ENCODE peak calls at places on chromosomes 6 and 20, in four cellular contexts. T is neural crest cell, R is heart right ventricle, A is kidney. O is an unnamed sample.

GRCh38 chr6:108164537-108164814 is 1.3 kb upstream of the NR2E1 start:
- DNase-seq in T (no peak), R (no peak), A (no peak), O (no peak)

GRCh38 chr20:45098096-45098773 is 2.7 kb downstream of the KCNS1 start:
- DNase-seq in T (peak), R (peak), A (no peak), O (peak)

GRCh38 chr6:35782424-35782823 is 1.6 kb downstream of the CLPSL1 start:
- DNase-seq in T (no peak), R (no peak), A (no peak), O (no peak)

GRCh38 chr6:136037885-136038460 is 186.5 kb downstream of the PDE7B start:
- DNase-seq in T (no peak), R (peak), A (peak), O (no peak)

GRCh38 chr20:45843506-45843905 is 9.9 kb downstream of the SNX21 start:
- DNase-seq in T (no peak), R (no peak), A (peak), O (no peak)

GRCh38 chr6:130050230-130050629 is 31.8 kb downstream of the L3MBTL3 start:
- DNase-seq in T (no peak), R (no peak), A (no peak), O (no peak)

GRCh38 chr20:11394145-11394833 is 523.4 kb upstream of the BTBD3 start:
- DNase-seq in T (no peak), R (no peak), A (no peak), O (no peak)

GRCh38 chr20:4217349-4217761 is 202.0 kb upstream of the RNF24 start:
- DNase-seq in T (no peak), R (peak), A (no peak), O (no peak)

GRCh38 chr6:142844065-142844755 is 100.8 kb downstream of the HIVEP2 start:
- DNase-seq in T (no peak), R (no peak), A (no peak), O (no peak)

GRCh38 chr6:15987569-15987968 is 141.3 kb upstream of the MYLIP start:
- DNase-seq in T (peak), R (no peak), A (no peak), O (no peak)

GRCh38 chr6:125961117-125961516 is 4.5 kb downstream of the HINT3 start:
- DNase-seq in T (no peak), R (no peak), A (no peak), O (no peak)

GRCh38 chr6:33768644-33769120 is 20.2 kb downstream of the LEMD2 start:
- DNase-seq in T (peak), R (peak), A (peak), O (peak)

GRCh38 chr6:79810153-79810806 is 137.1 kb downstream of the ELOVL4 start:
- DNase-seq in T (peak), R (no peak), A (no peak), O (no peak)

GRCh38 chr6:161111256-161111655 is 119.7 kb downstream of the MAP3K4 start:
- DNase-seq in T (no peak), R (no peak), A (no peak), O (no peak)

GRCh38 chr20:61331542-61331941 is 79.5 kb downstream of the CDH4 start:
- DNase-seq in T (no peak), R (no peak), A (peak), O (no peak)

GRCh38 chr6:33123732-33124524 is 48.1 kb downstream of the HLA-DPB1 start:
- DNase-seq in T (peak), R (no peak), A (no peak), O (no peak)

GRCh38 chr6:139705284-139705683 is 330.8 kb upstream of the CITED2 start:
- DNase-seq in T (no peak), R (no peak), A (no peak), O (no peak)

GRCh38 chr20:49344975-49345374 is 67.1 kb upstream of the ZNFX1 start:
- DNase-seq in T (no peak), R (peak), A (no peak), O (no peak)

GRCh38 chr6:21082091-21082490 is 511.5 kb upstream of the SOX4 start:
- DNase-seq in T (no peak), R (no peak), A (no peak), O (no peak)

GRCh38 chr6:96675617-96676016 is 112.7 kb downstream of the FHL5 start:
- DNase-seq in T (no peak), R (no peak), A (no peak), O (no peak)

GRCh38 chr6:169052462-169052861 is 201.2 kb downstream of the THBS2 start:
- DNase-seq in T (no peak), R (no peak), A (no peak), O (no peak)

GRCh38 chr6:75566137-75566767 is 35.4 kb upstream of the SENP6 start:
- DNase-seq in T (no peak), R (no peak), A (no peak), O (no peak)

GRCh38 chr6:168133186-168133585 is 54.2 kb upstream of the FRMD1 start:
- DNase-seq in T (no peak), R (peak), A (peak), O (no peak)

GRCh38 chr6:148887181-148887580 is 140.4 kb downstream of the UST start:
- DNase-seq in T (no peak), R (no peak), A (no peak), O (no peak)

GRCh38 chr20:53255102-53255710 is 283.0 kb downstream of the TSHZ2 start:
- DNase-seq in T (no peak), R (no peak), A (no peak), O (no peak)

GRCh38 chr20:3173582-3174441 is 463 bp upstream of the LZTS3 start:
- DNase-seq in T (peak), R (peak), A (peak), O (peak)

GRCh38 chr20:49323622-49324238 is 45.9 kb upstream of the ZNFX1 start:
- DNase-seq in T (no peak), R (no peak), A (no peak), O (peak)

GRCh38 chr6:24004062-24004461 is 122.0 kb upstream of the NRSN1 start:
- DNase-seq in T (no peak), R (no peak), A (no peak), O (no peak)

GRCh38 chr6:38306915-38307314 is 332.8 kb downstream of the BTBD9 start:
- DNase-seq in T (no peak), R (no peak), A (no peak), O (no peak)

GRCh38 chr6:157374889-157375443 is 6.0 kb upstream of the ZDHHC14 start:
- DNase-seq in T (no peak), R (no peak), A (no peak), O (no peak)

GRCh38 chr20:8116067-8116811 is 15.8 kb upstream of the PLCB1 start:
- DNase-seq in T (no peak), R (no peak), A (no peak), O (no peak)

GRCh38 chr20:7497985-7498384 is 442.3 kb downstream of the HAO1 start:
- DNase-seq in T (no peak), R (no peak), A (no peak), O (no peak)

GRCh38 chr6:37369321-37370196 is 15.8 kb downstream of the RNF8 start:
- DNase-seq in T (no peak), R (no peak), A (no peak), O (no peak)

GRCh38 chr6:79574636-79575035 is 37.4 kb upstream of the LCA5 start:
- DNase-seq in T (no peak), R (no peak), A (no peak), O (no peak)

GRCh38 chr6:3904518-3904917 is 55.3 kb downstream of the FAM50B start:
- DNase-seq in T (no peak), R (no peak), A (no peak), O (no peak)

GRCh38 chr6:133241901-133242760 is 974 bp downstream of the EYA4 start:
- DNase-seq in T (peak), R (peak), A (peak), O (peak)

GRCh38 chr6:53436904-53437303 is 88.2 kb upstream of the ELOVL5 start:
- DNase-seq in T (no peak), R (no peak), A (no peak), O (no peak)

GRCh38 chr6:1111361-1111760 is 200.5 kb upstream of the FOXQ1 start:
- DNase-seq in T (no peak), R (no peak), A (no peak), O (no peak)

GRCh38 chr20:40687384-40688128 is 1.5 kb downstream of the MAFB start:
- DNase-seq in T (peak), R (peak), A (peak), O (peak)

DNA sequence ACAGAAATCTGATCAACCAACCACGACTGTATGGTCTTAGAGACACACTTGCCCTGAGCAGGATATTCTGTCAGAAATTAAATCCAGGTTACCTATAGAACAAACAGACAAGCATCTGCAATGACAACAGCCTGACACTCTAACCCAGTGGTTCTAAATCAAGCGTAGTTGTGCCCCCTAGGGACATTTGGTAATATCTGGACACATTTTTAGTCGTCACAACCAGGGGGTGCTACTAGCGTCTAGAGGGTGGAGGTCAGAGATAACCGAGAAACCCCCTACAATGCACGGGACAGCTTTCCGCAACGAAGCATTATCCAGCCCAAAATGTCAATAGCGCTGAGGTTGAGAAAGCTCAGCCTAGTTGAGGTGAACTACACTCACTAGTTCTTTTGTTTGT is 32.3 kb downstream of the ID4 start:
- DNase-seq in T (no peak), R (no peak), A (no peak), O (no peak)
- TF ChIP-seq CTCF in T (no peak), R (no peak), A (no peak), O (no peak)

GRCh38 chr6:44920952-44921491 is 407.1 kb upstream of the RUNX2 start:
- DNase-seq in T (no peak), R (no peak), A (no peak), O (no peak)
- TF ChIP-seq CTCF in T (no peak), R (no peak), A (no peak), O (no peak)

GRCh38 chr20:13158339-13158738 is 62.7 kb upstream of the ISM1 start:
- DNase-seq in T (no peak), R (no peak), A (no peak), O (no peak)
- TF ChIP-seq CTCF in T (no peak), R (no peak), A (no peak), O (no peak)

GRCh38 chr6:54617730-54618129 is 228.8 kb upstream of the FAM83B start:
- DNase-seq in T (no peak), R (no peak), A (no peak), O (no peak)
- TF ChIP-seq CTCF in T (no peak), R (no peak), A (no peak), O (no peak)

GRCh38 chr6:127854009-127854408 is 46.8 kb downstream of the THEMIS start:
- DNase-seq in T (no peak), R (no peak), A (no peak), O (no peak)

GRCh38 chr6:127858992-127859391 is 41.9 kb downstream of the THEMIS start:
- DNase-seq in T (no peak), R (no peak), A (no peak), O (no peak)

GRCh38 chr6:127857051-127857637 is 43.7 kb downstream of the THEMIS start:
- DNase-seq in T (no peak), R (no peak), A (no peak), O (no peak)

GRCh38 chr6:127859956-127860355 is 40.9 kb downstream of the THEMIS start:
- DNase-seq in T (no peak), R (no peak), A (no peak), O (no peak)

DNA sequence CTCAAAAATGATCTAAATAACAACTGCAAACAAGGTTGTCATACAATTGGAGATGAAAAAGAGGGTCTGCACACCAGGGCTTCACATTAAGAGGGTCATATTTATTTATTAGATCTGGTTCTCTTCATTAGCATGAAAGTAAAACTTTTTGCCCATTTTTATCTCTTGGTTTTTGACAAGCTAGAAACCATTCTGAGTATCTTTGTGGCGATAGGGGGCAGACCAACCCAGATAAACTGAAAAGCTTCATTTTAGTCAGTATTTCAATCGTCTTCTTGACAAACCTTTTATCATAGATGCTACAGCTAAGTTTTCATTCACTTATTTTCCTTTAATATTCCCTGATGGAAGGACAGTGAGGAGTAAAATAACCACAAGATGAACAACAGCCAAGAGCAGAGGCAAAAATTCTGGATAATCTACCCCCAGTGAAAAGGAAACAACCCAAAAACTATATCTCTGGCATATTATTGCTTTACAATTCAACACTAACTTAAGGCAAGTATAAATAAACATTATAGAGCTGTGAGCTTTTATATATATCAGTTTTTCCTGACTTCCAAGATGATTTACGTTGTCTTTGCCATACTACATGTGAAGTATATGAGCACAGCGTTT is 45.2 kb downstream of the THEMIS start:
- DNase-seq in T (no peak), R (no peak), A (no peak), O (peak)
- TF ChIP-seq CTCF in T (peak), R (peak), A (peak), O (peak)

O was measured in endothelial cell.